ENCODE peak calls at places on chromosomes 5 and 9, in nine cellular contexts. F is stomach, I is pancreas, N is astrocyte, U is tibial artery, X is uterus, Y is tibial nerve, D is K562, K is cardiac muscle cell. P is an unnamed sample. For H3K27me3, the result is how much of the 10 kb centered on the place peaks cover.

GRCh38 chr5:169772688-169773087 is 135.6 kb downstream of the DOCK2 start:
- DNase-seq in N (no peak), U (no peak), X (no peak), I (no peak), D (no peak), K (no peak), Y (no peak), F (no peak), P (no peak)

GRCh38 chr9:19117039-19117716 is 10.1 kb downstream of the PLIN2 start:
- DNase-seq in I (no peak), F (no peak), U (no peak), K (peak), X (no peak), D (no peak), N (no peak), Y (no peak), P (no peak)

GRCh38 chr9:127862075-127863011 is 7.9 kb upstream of the ENG start:
- DNase-seq in N (no peak), K (peak), I (no peak), Y (peak), D (peak), F (peak), X (peak), U (peak), P (no peak)

GRCh38 chr5:39520232-39520572 is 95.4 kb upstream of the DAB2 start:
- DNase-seq in F (no peak), K (peak), Y (no peak), N (peak), U (no peak), D (no peak), X (no peak), I (no peak), P (no peak)

GRCh38 chr5:58041884-58042283 is 418.0 kb downstream of the PLK2 start:
- DNase-seq in K (no peak), Y (no peak), I (no peak), U (no peak), X (no peak), D (no peak), N (no peak), F (no peak), P (no peak)

GRCh38 chr9:110952018-110952864 is 86.0 kb downstream of the LPAR1 start:
- DNase-seq in X (no peak), I (no peak), Y (no peak), U (no peak), N (no peak), D (no peak), K (no peak), F (no peak), P (no peak)

GRCh38 chr5:10432059-10433008 is 9.3 kb upstream of the ROPN1L start:
- DNase-seq in X (no peak), F (no peak), U (no peak), K (no peak), I (no peak), Y (no peak), D (no peak), N (no peak), P (no peak)

GRCh38 chr5:170302729-170303501 is 5.3 kb upstream of the LCP2 start:
- DNase-seq in D (peak), U (no peak), N (no peak), K (peak), X (peak), F (no peak), I (no peak), Y (no peak), P (no peak)

GRCh38 chr5:50439221-50439620 is 1.9 kb downstream of the EMB start:
- DNase-seq in X (no peak), K (no peak), I (no peak), D (no peak), N (no peak), Y (no peak), U (no peak), F (no peak), P (no peak)

GRCh38 chr9:103731541-103731940 is 362.6 kb upstream of the SMC2 start:
- DNase-seq in D (no peak), Y (no peak), X (no peak), N (no peak), U (no peak), F (no peak), K (peak), I (no peak), P (no peak)

GRCh38 chr5:171420429-171421231 is 1.2 kb downstream of the FGF18 start:
- DNase-seq in F (peak), U (peak), N (peak), X (peak), I (peak), Y (peak), K (peak), D (no peak), P (no peak)

GRCh38 chr5:14347522-14347921 is 204.4 kb downstream of the TRIO start:
- DNase-seq in I (no peak), U (no peak), D (no peak), X (no peak), K (no peak), Y (no peak), N (no peak), F (no peak), P (no peak)

GRCh38 chr9:21153688-21154608 is 12.3 kb upstream of the IFNW1 start:
- DNase-seq in N (peak), K (peak), D (no peak), Y (peak), X (no peak), I (no peak), F (no peak), U (no peak), P (peak)

GRCh38 chr5:37857696-37858095 is 17.9 kb upstream of the GDNF start:
- DNase-seq in F (no peak), U (no peak), I (no peak), X (no peak), K (no peak), N (no peak), Y (no peak), D (no peak), P (no peak)

GRCh38 chr5:139797335-139797734 is 1.7 kb downstream of the PSD2 start:
- DNase-seq in I (no peak), U (no peak), F (no peak), D (no peak), N (no peak), Y (no peak), K (no peak), X (no peak), P (no peak)

GRCh38 chr9:126701820-126702500 is 88.2 kb downstream of the LMX1B start:
- DNase-seq in U (peak), N (no peak), F (no peak), I (no peak), D (no peak), X (no peak), Y (no peak), K (no peak), P (no peak)

GRCh38 chr9:133090187-133090586 is 28.4 kb downstream of the CEL start:
- DNase-seq in F (no peak), D (no peak), N (no peak), U (peak), I (no peak), Y (no peak), K (no peak), X (no peak), P (no peak)

GRCh38 chr9:116641292-116642059 is 45.6 kb upstream of the TRIM32 start:
- DNase-seq in F (no peak), Y (no peak), X (no peak), D (no peak), N (peak), K (no peak), I (no peak), U (no peak), P (no peak)

GRCh38 chr9:211036-211435 is 3.6 kb upstream of the DOCK8 start:
- DNase-seq in I (no peak), X (no peak), K (no peak), F (no peak), U (no peak), N (no peak), Y (no peak), D (no peak), P (no peak)

GRCh38 chr5:14425581-14425980 is 156.0 kb upstream of the OTULINL start:
- DNase-seq in D (no peak), F (no peak), U (no peak), K (no peak), Y (no peak), I (no peak), X (no peak), N (no peak), P (no peak)

GRCh38 chr9:120882935-120883607 is 6.1 kb upstream of the PHF19 start:
- DNase-seq in K (no peak), X (no peak), F (no peak), I (no peak), D (no peak), U (no peak), N (no peak), Y (no peak), P (no peak)

GRCh38 chr5:142014911-142015584 is 2.2 kb upstream of the GNPDA1 start:
- DNase-seq in D (peak), Y (peak), I (no peak), U (no peak), X (no peak), F (no peak), K (peak), N (peak), P (peak)

GRCh38 chr5:22372376-22372775 is 480.8 kb downstream of the CDH12 start:
- DNase-seq in D (no peak), I (no peak), N (peak), K (no peak), Y (no peak), X (no peak), F (no peak), U (no peak), P (peak)

GRCh38 chr9:85522459-85523092 is 219.2 kb downstream of the AGTPBP1 start:
- DNase-seq in F (no peak), Y (peak), K (peak), I (no peak), X (no peak), N (peak), D (no peak), U (no peak), P (no peak)

GRCh38 chr5:8848997-8849585 is 696.8 kb downstream of the SEMA5A start:
- DNase-seq in Y (no peak), K (peak), U (no peak), N (peak), F (no peak), I (no peak), D (no peak), X (no peak), P (peak)

GRCh38 chr9:82894961-82895902 is 167.7 kb downstream of the RASEF start:
- DNase-seq in U (no peak), F (no peak), X (no peak), Y (no peak), D (no peak), K (no peak), I (no peak), N (no peak), P (no peak)

GRCh38 chr5:135964670-135965320 is 10.0 kb upstream of the LECT2 start:
- DNase-seq in I (no peak), X (no peak), D (no peak), F (no peak), N (peak), Y (no peak), U (no peak), K (no peak), P (no peak)

GRCh38 chr5:1800470-1801060 is 642 bp upstream of the NDUFS6 start:
- DNase-seq in Y (no peak), X (no peak), I (no peak), U (peak), K (peak), D (no peak), F (no peak), N (peak), P (no peak)

GRCh38 chr5:180787711-180788431 is 14.7 kb downstream of the MGAT1 start:
- DNase-seq in D (no peak), Y (no peak), K (peak), I (no peak), U (no peak), X (no peak), F (no peak), N (peak), P (no peak)

GRCh38 chr5:95035891-95036675 is 248.8 kb downstream of the MCTP1 start:
- DNase-seq in X (no peak), Y (no peak), F (no peak), I (no peak), K (no peak), N (no peak), U (no peak), D (no peak), P (no peak)

GRCh38 chr9:122403381-122404002 is 32.7 kb downstream of the PTGS1 start:
- DNase-seq in K (no peak), N (no peak), Y (no peak), X (no peak), U (no peak), D (no peak), I (no peak), F (no peak), P (no peak)

GRCh38 chr9:37037137-37037743 is 3.2 kb upstream of the PAX5 start:
- DNase-seq in I (no peak), D (no peak), F (no peak), K (no peak), X (no peak), U (no peak), N (no peak), Y (no peak), P (no peak)

GRCh38 chr9:37035472-37036236 is 1.6 kb upstream of the PAX5 start:
- DNase-seq in N (peak), X (no peak), U (no peak), D (no peak), I (no peak), F (no peak), Y (no peak), K (no peak), P (no peak)

GRCh38 chr9:37037744-37038640 is 3.9 kb upstream of the PAX5 start:
- DNase-seq in F (no peak), Y (no peak), D (no peak), N (no peak), K (peak), U (no peak), I (no peak), X (no peak), P (no peak)

GRCh38 chr9:37034938-37035471 is 937 bp upstream of the PAX5 start:
- DNase-seq in K (no peak), F (no peak), D (no peak), N (no peak), Y (no peak), X (no peak), I (no peak), U (no peak), P (no peak)

GRCh38 chr9:37036237-37037136 is 2.4 kb upstream of the PAX5 start:
- DNase-seq in U (no peak), N (no peak), I (peak), X (no peak), K (peak), D (no peak), Y (peak), F (peak), P (no peak)
- H3K4me3 ChIP-seq in U (peak), N (peak), I (peak), X (peak), K (peak), D (no peak), Y (peak), F (peak), P (peak)

DNA sequence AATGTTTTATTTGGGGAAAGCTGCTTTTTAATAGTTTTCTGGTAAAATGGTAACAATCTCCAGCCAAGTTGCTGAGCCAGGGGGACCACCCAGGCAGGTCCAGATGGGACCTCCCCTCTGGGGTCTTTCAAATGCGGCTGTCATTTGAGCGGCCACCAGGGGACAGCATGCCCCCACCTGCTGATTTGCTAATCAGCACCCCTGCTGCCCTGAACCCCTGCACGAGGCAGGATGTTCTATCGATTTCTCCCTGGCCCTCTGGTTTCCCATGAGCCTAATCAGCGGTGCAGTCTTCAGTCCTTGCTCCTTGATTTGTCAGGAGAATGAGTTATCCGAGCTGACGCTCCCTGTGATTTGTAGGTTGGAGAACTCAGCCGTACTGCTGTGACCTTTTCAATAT is 247.0 kb downstream of the FSTL4 start:
- DNase-seq in U (no peak), D (peak), Y (no peak), X (no peak), F (no peak), K (no peak), N (no peak), I (no peak), P (no peak)
- TF ChIP-seq CTCF in U (no peak), D (peak), Y (no peak), X (no peak), F (no peak), K (no peak), N (no peak), I (no peak), P (peak)

DNA sequence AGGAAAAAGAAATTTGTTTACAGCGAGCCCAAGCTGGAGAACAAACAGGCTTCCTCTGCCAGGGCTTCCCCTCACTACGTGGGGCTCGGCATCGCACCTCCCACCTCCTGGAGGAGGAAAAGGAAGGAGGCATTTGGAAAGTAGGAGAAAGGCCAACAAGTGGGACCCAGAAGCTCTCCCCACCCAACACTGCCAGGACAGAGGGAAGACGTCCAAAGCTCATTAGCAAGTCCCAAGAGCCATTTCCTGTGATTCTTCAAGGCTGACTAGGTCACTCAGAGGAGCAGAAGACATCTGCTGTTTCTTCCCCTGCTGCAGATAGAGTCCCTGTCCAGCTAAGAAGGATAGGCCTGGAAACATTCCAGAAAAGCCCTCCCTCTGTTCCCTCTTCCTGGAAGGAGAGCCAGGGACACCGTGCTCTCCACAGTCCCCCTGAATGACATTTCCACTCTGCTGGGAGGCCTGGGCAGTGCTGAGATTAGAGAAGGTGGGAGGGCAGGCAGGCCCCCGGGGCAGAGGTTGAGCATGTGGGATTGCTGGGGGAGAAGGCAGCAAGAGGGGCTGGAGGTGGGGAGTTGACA is 57.0 kb upstream of the NEURL1B start:
- DNase-seq in K (peak), D (no peak), N (no peak), F (no peak), Y (no peak), U (no peak), I (no peak), X (peak), P (no peak)
- H3K27me3 ChIP-seq in K (under half), D (under half), N (half or more), F (under half), Y (under half), U (under half), I (under half), X (under half), P (under half)

GRCh38 chr5:55570026-55570425 is 35.3 kb upstream of the PLPP1 start:
- DNase-seq in N (peak), U (no peak), K (peak), Y (peak), D (no peak), X (no peak), I (no peak), F (no peak), P (no peak)
- H3K4me3 ChIP-seq in N (no peak), U (no peak), K (no peak), Y (no peak), D (no peak), X (no peak), I (no peak), F (no peak), P (no peak)

DNA sequence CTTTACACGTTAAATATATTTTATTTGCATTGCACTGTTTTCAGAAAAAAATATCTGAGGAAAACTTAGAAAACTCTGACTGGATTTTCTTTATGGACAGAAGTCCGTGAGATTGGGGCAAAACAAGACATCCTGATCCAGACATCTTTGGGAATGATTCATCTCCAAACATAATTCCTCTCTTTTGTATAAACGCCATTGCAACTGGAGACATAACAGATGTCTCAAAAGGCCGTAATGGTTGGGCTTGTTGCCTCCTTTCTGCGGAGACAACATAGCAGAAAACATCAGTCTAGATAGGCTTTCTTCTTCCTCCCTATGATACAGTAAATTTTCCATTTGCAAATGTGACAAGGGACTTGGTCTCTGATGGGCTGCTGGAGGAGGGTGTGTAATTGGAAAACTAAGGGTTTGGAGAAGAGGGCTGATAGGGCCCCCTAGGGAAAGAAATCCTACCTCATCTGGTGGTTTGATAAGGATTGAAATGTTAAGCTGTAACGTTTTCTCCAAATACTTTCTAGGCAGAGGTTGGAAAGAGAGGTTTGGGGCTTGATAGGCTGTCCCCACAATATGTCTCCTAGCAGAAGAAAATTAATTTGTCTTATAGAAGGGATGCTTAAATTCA is 631.5 kb upstream of the ST8SIA4 start:
- DNase-seq in X (no peak), Y (no peak), U (no peak), D (no peak), I (no peak), N (peak), F (no peak), K (no peak), P (no peak)
- TF ChIP-seq CTCF in X (no peak), Y (no peak), U (no peak), D (no peak), I (no peak), N (no peak), F (no peak), K (no peak), P (no peak)

P was measured in kidney epithelial cell.